ENCODE peak calls at places on chromosome 2, in ten cellular contexts. One of them, this sample, is unnamed.

GRCh38 chr2:80288576-80288975 is 16.0 kb downstream of the LRRTM1 start:
- DNase-seq in K562: peak; percentile 18
- DNase-seq in breast epithelium: no peak
- DNase-seq in spleen: no peak
- DNase-seq in GM12892: no peak
- DNase-seq in stomach: no peak
- DNase-seq in HCT116: no peak
- DNase-seq in endothelial cell of umbilical vein: no peak
- DNase-seq in sigmoid colon: peak; percentile 66
- DNase-seq in HepG2: no peak
- DNase-seq in this sample: no peak

GRCh38 chr2:162233197-162233596 is 10.0 kb downstream of the FAP start:
- DNase-seq in K562: no peak
- DNase-seq in breast epithelium: no peak
- DNase-seq in spleen: no peak
- DNase-seq in GM12892: no peak
- DNase-seq in stomach: no peak
- DNase-seq in HCT116: no peak
- DNase-seq in endothelial cell of umbilical vein: no peak
- DNase-seq in sigmoid colon: no peak
- DNase-seq in HepG2: no peak
- DNase-seq in this sample: no peak

GRCh38 chr2:64839844-64840243 is 149.4 kb upstream of the SLC1A4 start:
- DNase-seq in K562: no peak
- DNase-seq in breast epithelium: no peak
- DNase-seq in spleen: peak; percentile 86
- DNase-seq in GM12892: peak; percentile 62
- DNase-seq in stomach: no peak
- DNase-seq in HCT116: peak; percentile 35
- DNase-seq in endothelial cell of umbilical vein: no peak
- DNase-seq in sigmoid colon: no peak
- DNase-seq in HepG2: no peak
- DNase-seq in this sample: peak; percentile 76

GRCh38 chr2:26536371-26537068 is 58.6 kb upstream of the OTOF start:
- DNase-seq in K562: no peak
- DNase-seq in breast epithelium: no peak
- DNase-seq in spleen: peak; percentile 66
- DNase-seq in GM12892: no peak
- DNase-seq in stomach: no peak
- DNase-seq in HCT116: no peak
- DNase-seq in endothelial cell of umbilical vein: no peak
- DNase-seq in sigmoid colon: peak; percentile 42
- DNase-seq in HepG2: no peak
- DNase-seq in this sample: no peak

GRCh38 chr2:128091691-128092050 is 671 bp downstream of the UGGT1 start:
- DNase-seq in K562: no peak
- DNase-seq in breast epithelium: no peak
- DNase-seq in spleen: no peak
- DNase-seq in GM12892: no peak
- DNase-seq in stomach: no peak
- DNase-seq in HCT116: no peak
- DNase-seq in endothelial cell of umbilical vein: peak; percentile 64
- DNase-seq in sigmoid colon: no peak
- DNase-seq in HepG2: no peak
- DNase-seq in this sample: no peak

GRCh38 chr2:74198461-74199274 is at the start of gene MTHFD2:
- DNase-seq in K562: peak; percentile 98
- DNase-seq in breast epithelium: peak; percentile 92
- DNase-seq in spleen: peak; percentile 98
- DNase-seq in GM12892: peak; percentile 91
- DNase-seq in stomach: peak; percentile 95
- DNase-seq in HCT116: peak; percentile 65
- DNase-seq in endothelial cell of umbilical vein: peak; percentile 97
- DNase-seq in sigmoid colon: peak; percentile 91
- DNase-seq in HepG2: peak; percentile 97
- DNase-seq in this sample: peak; percentile 88

GRCh38 chr2:23385748-23386421 is 906 bp downstream of the KLHL29 start:
- DNase-seq in K562: no peak
- DNase-seq in breast epithelium: no peak
- DNase-seq in spleen: no peak
- DNase-seq in GM12892: peak; percentile 42
- DNase-seq in stomach: no peak
- DNase-seq in HCT116: no peak
- DNase-seq in endothelial cell of umbilical vein: peak; percentile 27
- DNase-seq in sigmoid colon: no peak
- DNase-seq in HepG2: no peak
- DNase-seq in this sample: peak; percentile 35

GRCh38 chr2:149080964-149081363 is 42.5 kb downstream of the LYPD6B start:
- DNase-seq in K562: no peak
- DNase-seq in breast epithelium: no peak
- DNase-seq in spleen: no peak
- DNase-seq in GM12892: no peak
- DNase-seq in stomach: no peak
- DNase-seq in HCT116: no peak
- DNase-seq in endothelial cell of umbilical vein: no peak
- DNase-seq in sigmoid colon: no peak
- DNase-seq in HepG2: no peak
- DNase-seq in this sample: no peak

GRCh38 chr2:70091364-70091763 is 4.1 kb downstream of the PCBP1 start:
- DNase-seq in K562: no peak
- DNase-seq in breast epithelium: no peak
- DNase-seq in spleen: no peak
- DNase-seq in GM12892: no peak
- DNase-seq in stomach: no peak
- DNase-seq in HCT116: no peak
- DNase-seq in endothelial cell of umbilical vein: no peak
- DNase-seq in sigmoid colon: no peak
- DNase-seq in HepG2: no peak
- DNase-seq in this sample: no peak

GRCh38 chr2:235776531-235776930 is 282.7 kb downstream of the AGAP1 start:
- DNase-seq in K562: no peak
- DNase-seq in breast epithelium: no peak
- DNase-seq in spleen: no peak
- DNase-seq in GM12892: no peak
- DNase-seq in stomach: no peak
- DNase-seq in HCT116: no peak
- DNase-seq in endothelial cell of umbilical vein: no peak
- DNase-seq in sigmoid colon: peak; percentile 44
- DNase-seq in HepG2: no peak
- DNase-seq in this sample: no peak

GRCh38 chr2:235770909-235771820 is 277.3 kb downstream of the AGAP1 start:
- DNase-seq in K562: no peak
- DNase-seq in breast epithelium: no peak
- DNase-seq in spleen: no peak
- DNase-seq in GM12892: no peak
- DNase-seq in stomach: no peak
- DNase-seq in HCT116: no peak
- DNase-seq in endothelial cell of umbilical vein: no peak
- DNase-seq in sigmoid colon: peak; percentile 52
- DNase-seq in HepG2: no peak
- DNase-seq in this sample: no peak

GRCh38 chr2:235769046-235769445 is 275.2 kb downstream of the AGAP1 start:
- DNase-seq in K562: no peak
- DNase-seq in breast epithelium: no peak
- DNase-seq in spleen: no peak
- DNase-seq in GM12892: no peak
- DNase-seq in stomach: no peak
- DNase-seq in HCT116: no peak
- DNase-seq in endothelial cell of umbilical vein: no peak
- DNase-seq in sigmoid colon: peak; percentile 53
- DNase-seq in HepG2: no peak
- DNase-seq in this sample: no peak

GRCh38 chr2:235773188-235773928 is 279.5 kb downstream of the AGAP1 start:
- DNase-seq in K562: peak; percentile 2
- DNase-seq in breast epithelium: no peak
- DNase-seq in spleen: no peak
- DNase-seq in GM12892: no peak
- DNase-seq in stomach: no peak
- DNase-seq in HCT116: no peak
- DNase-seq in endothelial cell of umbilical vein: peak; percentile 42
- DNase-seq in sigmoid colon: no peak
- DNase-seq in HepG2: peak; percentile 27
- DNase-seq in this sample: no peak

DNA sequence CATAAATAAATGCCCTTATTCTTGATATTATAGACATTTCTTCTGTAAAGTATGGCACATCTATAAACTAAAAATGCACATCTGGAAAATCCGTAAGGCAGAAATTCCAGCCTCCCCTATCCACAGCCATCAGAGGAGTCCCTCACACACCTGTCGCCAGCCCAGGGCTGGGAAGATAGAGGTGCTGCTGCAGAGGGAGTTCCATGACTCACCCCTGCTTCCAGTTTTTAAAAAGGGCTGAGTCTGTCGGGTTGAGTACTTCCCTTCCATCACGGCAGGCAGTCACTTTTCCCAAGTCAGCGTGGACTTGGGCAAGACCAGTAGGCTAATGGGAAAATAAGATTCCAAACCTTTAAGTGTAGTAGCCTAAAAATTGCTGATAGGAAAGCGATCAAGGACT is 280.3 kb downstream of the AGAP1 start:
- DNase-seq in K562: no peak
- DNase-seq in breast epithelium: no peak
- DNase-seq in spleen: no peak
- DNase-seq in GM12892: no peak
- DNase-seq in stomach: no peak
- DNase-seq in HCT116: no peak
- DNase-seq in endothelial cell of umbilical vein: no peak
- DNase-seq in sigmoid colon: peak; percentile 36
- DNase-seq in HepG2: no peak
- DNase-seq in this sample: no peak
- TF ChIP-seq POLR2AphosphoS5 in K562: no peak
- TF ChIP-seq POLR2AphosphoS5 in breast epithelium: no peak
- TF ChIP-seq POLR2AphosphoS5 in spleen: no peak
- TF ChIP-seq POLR2AphosphoS5 in GM12892: no peak
- TF ChIP-seq POLR2AphosphoS5 in stomach: no peak
- TF ChIP-seq POLR2AphosphoS5 in HCT116: no peak
- TF ChIP-seq POLR2AphosphoS5 in endothelial cell of umbilical vein: no peak
- TF ChIP-seq POLR2AphosphoS5 in sigmoid colon: no peak
- TF ChIP-seq POLR2AphosphoS5 in HepG2: no peak
- TF ChIP-seq POLR2AphosphoS5 in this sample: no peak

GRCh38 chr2:20438334-20439192 is 8.3 kb upstream of the RHOB start:
- DNase-seq in K562: no peak
- DNase-seq in breast epithelium: no peak
- DNase-seq in spleen: peak; percentile 36
- DNase-seq in GM12892: no peak
- DNase-seq in stomach: no peak
- DNase-seq in HCT116: no peak
- DNase-seq in endothelial cell of umbilical vein: peak; percentile 66
- DNase-seq in sigmoid colon: peak; percentile 84
- DNase-seq in HepG2: peak; percentile 87
- DNase-seq in this sample: no peak
- TF ChIP-seq POLR2A in K562: no peak
- TF ChIP-seq POLR2A in breast epithelium: peak; percentile 26
- TF ChIP-seq POLR2A in spleen: no peak
- TF ChIP-seq POLR2A in GM12892: no peak
- TF ChIP-seq POLR2A in stomach: no peak
- TF ChIP-seq POLR2A in HCT116: no peak
- TF ChIP-seq POLR2A in endothelial cell of umbilical vein: no peak
- TF ChIP-seq POLR2A in sigmoid colon: peak; percentile 40
- TF ChIP-seq POLR2A in HepG2: no peak
- TF ChIP-seq POLR2A in this sample: no peak

DNA sequence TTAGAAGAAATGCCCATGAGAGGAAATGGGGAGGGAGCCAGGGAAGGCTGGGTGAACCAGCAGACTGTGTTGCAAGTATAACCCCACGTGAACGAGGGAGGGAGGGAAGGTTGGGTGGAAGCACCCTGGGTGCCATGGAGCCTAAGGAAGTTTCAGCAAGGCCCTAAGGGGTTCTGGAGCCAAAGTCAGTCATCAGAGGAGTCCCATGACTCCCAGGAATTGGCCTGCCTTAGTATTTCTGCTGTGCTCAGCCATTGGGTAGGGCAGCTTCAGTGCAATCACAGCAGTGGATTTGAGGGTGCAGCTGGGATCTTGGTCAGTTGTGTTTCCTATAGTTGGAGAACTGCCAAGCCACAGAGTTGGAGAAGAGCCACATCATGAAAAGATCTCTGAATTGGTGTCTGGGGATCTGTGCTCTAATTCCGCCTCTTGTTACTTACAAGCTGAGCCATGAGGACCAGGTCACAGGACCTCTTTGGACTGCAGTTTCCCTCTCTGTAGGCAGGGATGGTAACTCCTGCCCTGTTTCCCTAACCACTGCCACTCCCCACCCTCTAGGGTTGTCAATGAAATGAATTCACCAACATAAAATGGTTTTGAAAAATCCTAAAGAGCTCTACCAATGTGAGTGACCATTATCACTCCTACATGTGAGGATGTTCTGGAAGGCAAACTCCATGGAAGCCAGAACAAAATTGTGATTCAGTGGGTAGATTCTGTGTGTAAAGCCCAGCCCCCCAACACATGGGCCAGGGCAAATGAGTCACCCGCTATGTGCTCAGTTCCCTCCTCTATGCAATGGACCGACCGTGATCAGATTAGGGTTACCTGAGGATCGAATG is 108.9 kb downstream of the CLIP4 start:
- DNase-seq in K562: peak; percentile 7
- DNase-seq in breast epithelium: peak; percentile 46
- DNase-seq in spleen: peak; percentile 21
- DNase-seq in GM12892: no peak
- DNase-seq in stomach: no peak
- DNase-seq in HCT116: no peak
- DNase-seq in endothelial cell of umbilical vein: peak; percentile 6
- DNase-seq in sigmoid colon: peak; percentile 80
- DNase-seq in HepG2: no peak
- DNase-seq in this sample: no peak
- TF ChIP-seq POLR2AphosphoS5 in K562: no peak
- TF ChIP-seq POLR2AphosphoS5 in breast epithelium: peak; percentile 38
- TF ChIP-seq POLR2AphosphoS5 in spleen: no peak
- TF ChIP-seq POLR2AphosphoS5 in GM12892: no peak
- TF ChIP-seq POLR2AphosphoS5 in stomach: no peak
- TF ChIP-seq POLR2AphosphoS5 in HCT116: no peak
- TF ChIP-seq POLR2AphosphoS5 in endothelial cell of umbilical vein: no peak
- TF ChIP-seq POLR2AphosphoS5 in sigmoid colon: no peak
- TF ChIP-seq POLR2AphosphoS5 in HepG2: no peak
- TF ChIP-seq POLR2AphosphoS5 in this sample: no peak

DNA sequence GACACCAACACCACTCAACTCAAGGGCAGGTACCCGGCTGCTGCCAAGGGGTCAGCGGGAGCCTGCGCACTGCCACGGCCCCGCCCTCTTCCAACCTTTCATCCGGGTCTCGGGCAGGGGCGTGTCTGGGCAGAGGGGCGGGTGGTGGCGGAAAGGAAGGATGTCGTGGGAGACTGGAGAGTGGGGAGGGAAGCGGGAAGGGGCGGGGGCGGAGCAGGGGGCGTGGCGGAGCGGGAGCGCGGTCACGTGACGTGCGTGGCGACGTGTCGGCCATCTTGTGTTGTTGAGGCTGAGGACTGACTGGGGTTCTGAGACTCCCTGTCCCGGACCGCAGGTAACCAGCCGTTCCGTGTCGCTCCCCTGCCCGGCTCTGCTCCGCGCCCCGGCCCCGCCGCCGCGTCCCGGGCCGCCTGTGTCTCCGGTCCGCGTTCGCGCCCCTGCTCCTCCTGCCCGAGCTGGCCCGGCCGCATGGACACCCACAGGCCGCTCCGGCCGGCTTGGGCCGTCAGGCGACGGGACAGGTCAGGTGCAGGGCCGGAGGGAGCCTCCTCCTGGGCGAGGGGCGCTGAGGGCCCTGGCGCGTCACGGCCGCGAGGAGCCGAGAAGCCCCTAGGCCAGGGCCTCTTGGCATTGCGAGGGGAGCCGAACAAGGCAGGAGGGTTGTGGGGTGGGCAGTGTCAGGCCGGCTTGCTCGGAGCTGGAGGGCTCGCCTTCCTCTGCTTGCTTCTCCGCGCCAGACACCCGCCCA is at the start of gene GIGYF2:
- DNase-seq in K562: peak; percentile 92
- DNase-seq in breast epithelium: peak; percentile 99
- DNase-seq in spleen: peak; percentile 97
- DNase-seq in GM12892: peak; percentile 90
- DNase-seq in stomach: peak; percentile 97
- DNase-seq in HCT116: peak; percentile 95
- DNase-seq in endothelial cell of umbilical vein: peak; percentile 98
- DNase-seq in sigmoid colon: peak; percentile 98
- DNase-seq in HepG2: peak; percentile 96
- DNase-seq in this sample: peak; percentile 91
- TF ChIP-seq POLR2A in K562: peak; percentile 71
- TF ChIP-seq POLR2A in breast epithelium: no peak
- TF ChIP-seq POLR2A in spleen: no peak
- TF ChIP-seq POLR2A in GM12892: peak; percentile 87
- TF ChIP-seq POLR2A in stomach: no peak
- TF ChIP-seq POLR2A in HCT116: peak; percentile 71
- TF ChIP-seq POLR2A in endothelial cell of umbilical vein: peak; percentile 89
- TF ChIP-seq POLR2A in sigmoid colon: no peak
- TF ChIP-seq POLR2A in HepG2: peak; percentile 93
- TF ChIP-seq POLR2A in this sample: peak; percentile 78